ENCODE peak calls at places on chromosomes 5 and 9, in five cellular contexts. D, Q, B, I and C are unnamed samples.

GRCh38 chr5:14213253-14213652 is 70.1 kb downstream of the TRIO start:
- DNase-seq in D (peak), Q (no peak), B (no peak), I (no peak), C (no peak)

GRCh38 chr9:114271556-114272510 is 51.1 kb upstream of the ORM1 start:
- DNase-seq in D (peak), Q (no peak), B (peak), I (no peak), C (no peak)

GRCh38 chr5:127838661-127839060 is 135.5 kb downstream of the CCDC192 start:
- DNase-seq in D (peak), Q (peak), B (no peak), I (no peak), C (peak)

GRCh38 chr5:113147537-113147936 is 170.9 kb downstream of the DCP2 start:
- DNase-seq in D (no peak), Q (no peak), B (no peak), I (no peak), C (no peak)

GRCh38 chr5:11384441-11385250 is 519.6 kb downstream of the CTNND2 start:
- DNase-seq in D (no peak), Q (no peak), B (no peak), I (no peak), C (peak)

GRCh38 chr5:141866111-141866510 is 12.1 kb downstream of the PCDH1 start:
- DNase-seq in D (no peak), Q (no peak), B (no peak), I (peak), C (peak)

GRCh38 chr5:37839441-37840035 is 303 bp downstream of the GDNF start:
- DNase-seq in D (peak), Q (peak), B (peak), I (no peak), C (no peak)

GRCh38 chr5:90994796-90995195 is 388.3 kb downstream of the ARRDC3 start:
- DNase-seq in D (no peak), Q (no peak), B (peak), I (no peak), C (no peak)

GRCh38 chr9:123511326-123511974 is 155.5 kb downstream of the CRB2 start:
- DNase-seq in D (no peak), Q (no peak), B (no peak), I (no peak), C (no peak)

GRCh38 chr9:127586537-127586936 is 25.5 kb upstream of the STXBP1 start:
- DNase-seq in D (peak), Q (peak), B (no peak), I (peak), C (peak)

GRCh38 chr9:130418776-130419175 is 26.0 kb upstream of the ASS1 start:
- DNase-seq in D (no peak), Q (no peak), B (no peak), I (no peak), C (no peak)

DNA sequence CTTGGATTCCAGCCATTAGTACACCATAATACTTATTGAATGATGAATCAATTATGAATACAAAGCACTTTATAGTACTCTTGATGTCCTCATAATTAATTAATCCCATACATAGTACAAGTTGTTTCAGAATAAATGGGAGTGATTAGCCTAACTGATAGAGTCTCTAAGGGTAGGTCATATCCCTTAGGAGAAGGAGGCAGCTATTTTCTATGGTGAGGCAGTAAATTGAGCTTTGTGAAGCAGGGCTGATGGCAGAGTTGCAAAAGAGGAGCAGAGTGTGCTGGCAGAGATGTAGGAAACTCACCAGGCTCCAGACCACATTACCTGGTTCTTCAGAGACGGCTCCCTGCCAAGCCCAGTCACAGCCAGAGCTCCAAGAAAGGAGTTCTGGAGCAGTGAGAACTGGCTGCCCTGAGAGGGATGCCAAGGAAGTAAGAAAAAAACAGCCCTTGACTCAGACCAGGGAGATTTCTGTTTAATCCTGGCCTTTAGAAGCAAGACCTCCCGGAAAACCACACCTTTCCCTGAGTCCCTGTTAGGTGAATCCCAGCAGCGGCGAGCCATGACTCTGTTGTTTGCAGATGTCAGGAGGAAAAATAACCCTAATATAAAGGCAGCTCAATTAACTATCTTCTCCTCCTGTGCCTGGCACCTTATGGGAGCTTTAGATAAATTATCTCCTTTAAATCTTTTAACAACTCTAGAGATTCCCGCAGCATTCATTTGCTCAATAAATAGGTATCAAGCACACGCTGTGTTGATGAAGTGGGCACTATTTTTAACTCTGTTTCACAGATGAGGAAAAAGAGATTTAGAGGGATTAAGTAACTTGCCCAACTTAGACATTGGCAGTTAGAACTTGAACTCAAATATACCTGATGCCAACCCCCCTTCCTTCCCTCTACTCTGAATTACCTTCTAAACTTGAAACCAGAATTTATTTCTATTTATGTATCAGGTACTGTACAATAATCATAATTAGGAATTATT is 112.7 kb downstream of the SH3TC2 start:
- DNase-seq in D (no peak), Q (no peak), B (no peak), I (peak), C (no peak)
- H3K27ac ChIP-seq in D (no peak), Q (no peak), B (no peak), I (peak), C (no peak)

GRCh38 chr5:176450077-176450476 is 1.9 kb downstream of the FAF2 start:
- DNase-seq in D (no peak), Q (no peak), B (no peak), I (no peak), C (no peak)
- H3K27ac ChIP-seq in D (no peak), Q (no peak), B (no peak), I (no peak), C (no peak)

GRCh38 chr5:149002053-149002452 is 60.8 kb downstream of the SH3TC2 start:
- DNase-seq in D (peak), Q (peak), B (peak), I (peak), C (no peak)

GRCh38 chr5:149001154-149001553 is 61.7 kb downstream of the SH3TC2 start:
- DNase-seq in D (peak), Q (no peak), B (no peak), I (no peak), C (no peak)

GRCh38 chr5:149005077-149005892 is 57.6 kb downstream of the SH3TC2 start:
- DNase-seq in D (peak), Q (no peak), B (no peak), I (no peak), C (no peak)

GRCh38 chr5:149004559-149004958 is 58.3 kb downstream of the SH3TC2 start:
- DNase-seq in D (no peak), Q (no peak), B (no peak), I (no peak), C (no peak)

DNA sequence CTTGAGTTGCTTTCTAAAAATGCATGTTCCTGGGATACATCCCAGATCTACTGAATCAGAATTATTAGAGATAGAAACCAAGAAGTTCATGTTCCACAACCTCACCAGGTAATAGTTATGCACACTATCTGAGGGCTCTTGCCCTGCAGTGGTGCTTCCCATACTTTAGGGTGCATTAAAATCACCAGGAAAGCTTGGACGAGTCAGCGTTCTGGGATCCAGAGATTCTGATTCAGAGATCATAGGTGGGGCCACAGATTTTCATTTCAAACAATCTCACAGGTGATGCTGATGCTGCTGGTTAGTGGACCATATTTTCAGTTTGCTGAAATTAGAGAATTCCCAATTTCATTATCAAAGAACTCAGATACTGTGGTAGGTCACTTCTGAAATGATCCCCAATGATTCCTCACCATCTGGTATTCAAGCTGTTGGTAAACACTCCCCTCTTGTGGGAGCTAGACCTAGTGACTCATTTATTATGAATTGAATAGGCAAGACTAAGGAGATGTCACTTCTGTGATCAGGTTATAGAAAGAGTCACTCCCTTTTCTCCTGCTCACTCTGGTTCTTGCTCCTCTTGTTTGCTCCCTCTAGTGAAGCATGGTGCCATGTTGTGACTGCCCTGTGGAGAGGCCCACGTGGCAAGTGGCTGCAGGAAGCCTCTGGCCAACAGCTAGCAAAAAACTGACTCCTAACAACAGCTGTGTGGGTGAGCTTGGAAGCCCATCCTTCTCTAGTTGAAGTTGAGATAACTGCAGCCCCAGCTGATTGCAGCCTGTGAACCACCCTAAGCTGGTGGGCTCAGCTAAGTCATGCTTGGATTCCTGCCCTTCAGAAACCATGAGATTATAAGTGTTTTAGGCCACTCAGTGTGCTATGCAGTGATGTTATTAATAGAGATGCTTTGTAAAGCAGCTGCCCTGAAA is 59.8 kb downstream of the SH3TC2 start:
- DNase-seq in D (peak), Q (peak), B (peak), I (no peak), C (no peak)
- H3K27ac ChIP-seq in D (no peak), Q (peak), B (peak), I (no peak), C (no peak)

DNA sequence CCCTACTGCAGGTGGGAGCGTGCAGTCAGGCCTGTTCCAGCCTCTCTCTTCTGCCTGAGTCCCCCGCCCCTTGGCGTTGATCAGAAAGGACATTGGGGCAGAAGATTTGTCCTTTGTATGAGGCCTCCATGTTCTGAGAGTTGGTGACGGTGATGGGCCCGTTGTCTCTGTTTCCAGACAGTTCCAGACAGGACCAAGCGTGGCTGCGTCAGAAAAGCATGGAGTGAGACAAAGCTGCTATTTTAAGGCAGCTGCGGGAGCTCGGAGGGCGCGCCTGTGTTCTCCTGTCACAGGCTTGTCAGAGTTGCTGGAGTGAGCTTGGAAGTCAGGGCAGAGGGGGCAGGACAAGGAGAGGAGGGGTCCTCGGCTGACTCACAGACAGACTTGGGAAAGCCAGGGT is 32.1 kb upstream of the SH3PXD2B start:
- DNase-seq in D (no peak), Q (no peak), B (no peak), I (no peak), C (no peak)
- H3K27ac ChIP-seq in D (no peak), Q (no peak), B (no peak), I (no peak), C (no peak)

GRCh38 chr9:75903785-75904360 is 13.4 kb downstream of the PCSK5 start:
- DNase-seq in D (peak), Q (peak), B (peak), I (no peak), C (no peak)
- H3K27ac ChIP-seq in D (no peak), Q (peak), B (peak), I (no peak), C (no peak)

DNA sequence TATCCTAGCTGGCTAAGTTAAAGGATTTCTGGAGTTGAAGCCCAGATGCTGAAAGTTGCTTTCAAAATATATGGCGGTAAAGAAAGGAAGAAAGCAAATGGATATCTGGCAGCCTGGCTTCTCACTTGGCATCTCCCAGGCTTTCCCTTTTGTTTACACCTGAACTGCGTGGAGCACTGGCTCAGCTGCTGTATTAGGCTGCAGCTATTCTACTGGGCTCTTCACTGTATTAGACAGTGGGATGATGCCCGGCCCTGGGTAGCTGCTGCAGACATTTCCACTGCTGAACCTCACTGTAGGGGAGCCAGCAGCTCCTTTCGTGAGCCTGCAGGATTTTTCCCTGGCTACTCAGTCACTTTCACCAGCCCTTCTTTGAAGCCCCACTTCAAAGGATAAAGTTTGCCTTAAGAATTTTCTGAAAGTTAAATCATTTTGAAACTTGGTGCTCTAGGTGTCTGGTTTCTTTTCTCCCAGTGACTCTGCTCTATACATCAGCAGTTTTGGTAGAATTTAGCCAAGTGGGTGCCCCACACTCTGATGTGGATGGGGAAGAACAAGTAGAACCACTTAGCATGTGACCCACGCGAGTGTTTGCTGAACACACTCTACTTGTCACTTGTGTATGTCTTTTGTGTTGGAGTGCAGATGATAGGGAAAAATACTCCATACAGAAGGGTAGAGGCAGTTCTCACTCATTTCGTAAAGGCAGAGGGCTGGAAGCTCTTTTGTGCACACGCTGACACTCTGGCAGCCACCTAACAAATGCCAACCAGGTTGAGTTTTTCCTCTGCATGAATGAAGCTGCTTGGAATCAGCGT is 49.9 kb downstream of the C9orf152 start:
- DNase-seq in D (no peak), Q (no peak), B (no peak), I (peak), C (no peak)
- H3K27ac ChIP-seq in D (no peak), Q (no peak), B (no peak), I (no peak), C (peak)

DNA sequence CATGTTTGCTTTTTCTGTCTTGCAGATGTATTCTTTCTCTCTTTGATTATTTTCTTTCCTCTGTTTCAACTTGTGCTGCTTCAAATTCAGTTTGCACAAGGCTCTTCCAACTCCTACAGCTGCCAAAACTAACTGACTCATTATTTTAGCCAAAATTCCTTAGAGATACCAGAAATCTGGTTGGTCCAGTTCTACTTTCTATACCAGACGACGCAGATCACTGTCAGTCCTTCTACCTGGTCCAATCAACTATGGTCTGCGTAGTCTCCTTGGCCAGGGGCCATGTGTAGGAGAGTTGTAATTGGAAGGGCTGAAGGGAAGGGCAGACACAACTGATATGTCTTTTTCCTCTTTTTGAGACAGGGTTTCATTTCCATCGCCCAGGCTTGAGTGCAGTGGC is 51.9 kb upstream of the JAK2 start:
- DNase-seq in D (no peak), Q (no peak), B (peak), I (no peak), C (no peak)
- H3K27ac ChIP-seq in D (no peak), Q (no peak), B (no peak), I (no peak), C (no peak)

GRCh38 chr5:150135557-150135956 is 20.1 kb downstream of the PDGFRB start:
- DNase-seq in D (no peak), Q (no peak), B (no peak), I (no peak), C (no peak)
- H3K27ac ChIP-seq in D (peak), Q (no peak), B (no peak), I (no peak), C (no peak)